ENCODE peak calls at places on chromosomes 3 and 15, in seven cellular contexts. C is SJSA1, D is WTC11, J is lower lobe of right lung, S is HL-60, X is progenitor cell of endocrine pancreas, N is omental fat pad. B is an unnamed sample.

GRCh38 chr3:197836244-197836643 is 45.2 kb downstream of the LRCH3 start:
- DNase-seq in C (no peak), D (no peak), N (no peak), J (no peak), S (no peak), X (no peak), B (no peak)

GRCh38 chr3:77254967-77255831 is 215.3 kb downstream of the ROBO2 start:
- DNase-seq in J (no peak), S (peak; percentile 36), X (peak; percentile 33), D (peak; percentile 45), C (peak; percentile 15), N (no peak), B (peak; percentile 41)

GRCh38 chr15:33866101-33866737 is 102.1 kb upstream of the CHRM5 start:
- DNase-seq in D (no peak), J (no peak), S (no peak), C (peak; percentile 78), X (no peak), N (no peak), B (no peak)

GRCh38 chr3:170467007-170467406 is 48.3 kb downstream of the CLDN11 start:
- DNase-seq in N (no peak), X (no peak), J (no peak), C (no peak), S (no peak), D (no peak), B (no peak)

GRCh38 chr3:157336252-157337009 is 100.2 kb upstream of the PTX3 start:
- DNase-seq in N (no peak), X (no peak), J (no peak), C (peak; percentile 30), D (no peak), S (no peak), B (no peak)

GRCh38 chr15:91482799-91483198 is 370.7 kb upstream of the SLCO3A1 start:
- DNase-seq in S (no peak), C (no peak), X (no peak), D (no peak), J (no peak), N (no peak), B (no peak)

GRCh38 chr3:55858727-55859126 is 371.6 kb upstream of the WNT5A start:
- DNase-seq in J (no peak), C (no peak), X (no peak), N (no peak), D (no peak), S (no peak), B (no peak)

GRCh38 chr3:58532794-58533220 is 4.2 kb downstream of the ACOX2 start:
- DNase-seq in N (peak; percentile 44), D (peak; percentile 77), J (peak; percentile 84), C (peak; percentile 59), X (peak; percentile 62), S (peak; percentile 73), B (peak; percentile 75)

GRCh38 chr3:25648107-25648535 is 16.6 kb downstream of the TOP2B start:
- DNase-seq in C (peak; percentile 57), J (no peak), N (peak; percentile 78), X (peak; percentile 73), S (peak; percentile 80), D (peak; percentile 90), B (peak; percentile 79)

GRCh38 chr15:89244512-89244869 is 712 bp downstream of the FANCI start:
- DNase-seq in X (no peak), S (no peak), C (no peak), J (no peak), D (no peak), N (no peak), B (no peak)

GRCh38 chr3:190721330-190721729 is 141.2 kb downstream of the GMNC start:
- DNase-seq in C (no peak), S (no peak), J (no peak), X (no peak), D (no peak), N (no peak), B (no peak)

GRCh38 chr15:68488966-68489365 is 57.0 kb upstream of the ITGA11 start:
- DNase-seq in D (no peak), J (no peak), N (no peak), C (no peak), S (no peak), X (no peak), B (no peak)

GRCh38 chr15:85704720-85705119 is 90.0 kb downstream of the KLHL25 start:
- DNase-seq in X (no peak), J (no peak), C (no peak), D (no peak), N (no peak), S (no peak), B (no peak)

B was measured in MV-4-11.